ENCODE peak calls at places on chromosomes 2 and 18, in ten cellular contexts. F is HS-5; H is HS-27A; E is stimulated activated CD4-positive, alpha-beta T cell treated with anti-CD3 and anti-CD28 coated beads, Interleukin-1b, Interleukin-23, amount 100 ng/mL, for 24 hours; C is hepatic stellate cell; A is stimulated activated CD8-positive, alpha-beta memory T cell treated with anti-CD3 and anti-CD28 coated beads, Interleukin-7, amount 100 ng/mL, for 24 hours; P is gastrocnemius medialis; J is Karpas-422; T is HepG2; Y is AG08396. U is an unnamed sample.

GRCh38 chr2:160375802-160376469 is 117.7 kb downstream of the RBMS1 start:
- DNase-seq in F (no peak), H (no peak), E (no peak), C (no peak), A (no peak), P (no peak), J (peak), T (no peak), Y (no peak), U (no peak)

GRCh38 chr2:190963088-190963487 is 50.9 kb downstream of the STAT1 start:
- DNase-seq in F (no peak), H (no peak), E (no peak), C (no peak), A (no peak), P (no peak), J (no peak), T (no peak), Y (no peak), U (no peak)

GRCh38 chr2:121634354-121635307 is 14.6 kb downstream of the CLASP1 start:
- DNase-seq in F (peak), H (no peak), E (no peak), C (peak), A (no peak), P (no peak), J (no peak), T (no peak), Y (peak), U (no peak)

GRCh38 chr2:201964631-201965206 is 68.9 kb upstream of the FZD7 start:
- DNase-seq in F (no peak), H (no peak), E (no peak), C (no peak), A (no peak), P (no peak), J (no peak), T (no peak), Y (no peak), U (peak)

GRCh38 chr2:151560289-151560688 is 150.6 kb downstream of the RIF1 start:
- DNase-seq in F (peak), H (no peak), E (no peak), C (peak), A (no peak), P (peak), J (no peak), T (no peak), Y (no peak), U (no peak)

GRCh38 chr18:36295880-36296301 is 1.6 kb upstream of the FHOD3 start:
- DNase-seq in F (no peak), H (no peak), E (no peak), C (no peak), A (no peak), P (no peak), J (no peak), T (no peak), Y (no peak), U (no peak)

GRCh38 chr18:55228191-55228590 is 268.9 kb upstream of the CCDC68 start:
- DNase-seq in F (no peak), H (no peak), E (no peak), C (no peak), A (no peak), P (no peak), J (no peak), T (no peak), Y (peak), U (no peak)

GRCh38 chr18:25815659-25816058 is 274.8 kb downstream of the SS18 start:
- DNase-seq in F (no peak), H (no peak), E (no peak), C (no peak), A (no peak), P (no peak), J (no peak), T (no peak), Y (no peak), U (no peak)

GRCh38 chr2:112254466-112255240 is at the start of gene ZC3H8:
- DNase-seq in F (peak), H (peak), E (peak), C (peak), A (peak), P (peak), J (peak), T (peak), Y (peak), U (peak)

GRCh38 chr18:62802523-62802922 is 87.2 kb downstream of the PHLPP1 start:
- DNase-seq in F (no peak), H (no peak), E (no peak), C (no peak), A (no peak), P (no peak), J (no peak), T (no peak), Y (no peak), U (no peak)

GRCh38 chr2:216918088-216918680 is 58.3 kb upstream of the TNP1 start:
- DNase-seq in F (peak), H (peak), E (no peak), C (peak), A (no peak), P (peak), J (no peak), T (no peak), Y (peak), U (no peak)

GRCh38 chr2:104598636-104599035 is 255.3 kb upstream of the POU3F3 start:
- DNase-seq in F (no peak), H (no peak), E (no peak), C (no peak), A (no peak), P (no peak), J (no peak), T (no peak), Y (no peak), U (no peak)

GRCh38 chr18:74528913-74529312 is 5.4 kb upstream of the CNDP1 start:
- DNase-seq in F (no peak), H (no peak), E (no peak), C (no peak), A (no peak), P (no peak), J (no peak), T (no peak), Y (no peak), U (no peak)

GRCh38 chr2:219298759-219299371 is 10.3 kb downstream of the PTPRN start:
- DNase-seq in F (no peak), H (no peak), E (peak), C (peak), A (peak), P (peak), J (peak), T (peak), Y (peak), U (peak)

GRCh38 chr2:231821908-231822307 is 35.7 kb downstream of the COPS7B start:
- DNase-seq in F (no peak), H (no peak), E (no peak), C (no peak), A (no peak), P (no peak), J (peak), T (no peak), Y (no peak), U (no peak)

GRCh38 chr2:8334866-8335325 is 347.0 kb upstream of the ID2 start:
- DNase-seq in F (no peak), H (no peak), E (no peak), C (no peak), A (no peak), P (no peak), J (no peak), T (no peak), Y (no peak), U (no peak)